ENCODE peak calls at places on chromosomes 4 and X, in ten cellular contexts. One of them, this sample, is unnamed. For H3K27me3, the result is how much of the 10 kb centered on the place peaks cover.

GRCh38 chr4:140234697-140235060 is 80.7 kb upstream of the MAML3 start:
- DNase-seq in heart left ventricle: no peak
- DNase-seq in psoas muscle: no peak
- DNase-seq in heart right ventricle: no peak
- DNase-seq in CD4-positive, CD25-positive, alpha-beta regulatory T cell: no peak
- DNase-seq in spleen: no peak
- DNase-seq in CD8-positive, alpha-beta memory T cell: no peak
- DNase-seq in left lung: no peak
- DNase-seq in suprapubic skin: no peak
- DNase-seq in MM.1S: no peak
- DNase-seq in this sample: no peak

GRCh38 chr4:53614616-53615015 is 23.3 kb upstream of the LNX1 start:
- DNase-seq in heart left ventricle: no peak
- DNase-seq in psoas muscle: no peak
- DNase-seq in heart right ventricle: no peak
- DNase-seq in CD4-positive, CD25-positive, alpha-beta regulatory T cell: no peak
- DNase-seq in spleen: no peak
- DNase-seq in CD8-positive, alpha-beta memory T cell: no peak
- DNase-seq in left lung: no peak
- DNase-seq in suprapubic skin: no peak
- DNase-seq in MM.1S: no peak
- DNase-seq in this sample: no peak

GRCh38 chrX:100512471-100512870 is 72.3 kb upstream of the TNMD start:
- DNase-seq in heart left ventricle: no peak
- DNase-seq in psoas muscle: no peak
- DNase-seq in heart right ventricle: no peak
- DNase-seq in CD4-positive, CD25-positive, alpha-beta regulatory T cell: peak
- DNase-seq in spleen: no peak
- DNase-seq in CD8-positive, alpha-beta memory T cell: no peak
- DNase-seq in left lung: no peak
- DNase-seq in suprapubic skin: no peak
- DNase-seq in MM.1S: no peak
- DNase-seq in this sample: peak

GRCh38 chr4:74499986-74500781 is 55.2 kb downstream of the AREG start:
- DNase-seq in heart left ventricle: no peak
- DNase-seq in psoas muscle: no peak
- DNase-seq in heart right ventricle: no peak
- DNase-seq in CD4-positive, CD25-positive, alpha-beta regulatory T cell: no peak
- DNase-seq in spleen: no peak
- DNase-seq in CD8-positive, alpha-beta memory T cell: no peak
- DNase-seq in left lung: no peak
- DNase-seq in suprapubic skin: no peak
- DNase-seq in MM.1S: no peak
- DNase-seq in this sample: no peak

GRCh38 chrX:18643243-18643642 is 28.7 kb downstream of the RS1 start:
- DNase-seq in heart left ventricle: no peak
- DNase-seq in psoas muscle: no peak
- DNase-seq in heart right ventricle: no peak
- DNase-seq in CD4-positive, CD25-positive, alpha-beta regulatory T cell: no peak
- DNase-seq in spleen: no peak
- DNase-seq in CD8-positive, alpha-beta memory T cell: no peak
- DNase-seq in left lung: no peak
- DNase-seq in suprapubic skin: no peak
- DNase-seq in MM.1S: no peak
- DNase-seq in this sample: no peak

GRCh38 chr4:6474053-6474568 is 1.7 kb upstream of the PPP2R2C start:
- DNase-seq in heart left ventricle: no peak
- DNase-seq in psoas muscle: no peak
- DNase-seq in heart right ventricle: no peak
- DNase-seq in CD4-positive, CD25-positive, alpha-beta regulatory T cell: no peak
- DNase-seq in spleen: peak
- DNase-seq in CD8-positive, alpha-beta memory T cell: no peak
- DNase-seq in left lung: no peak
- DNase-seq in suprapubic skin: peak
- DNase-seq in MM.1S: no peak
- DNase-seq in this sample: peak

GRCh38 chr4:16607241-16607640 is 291.2 kb downstream of the LDB2 start:
- DNase-seq in heart left ventricle: no peak
- DNase-seq in psoas muscle: no peak
- DNase-seq in heart right ventricle: no peak
- DNase-seq in CD4-positive, CD25-positive, alpha-beta regulatory T cell: no peak
- DNase-seq in spleen: no peak
- DNase-seq in CD8-positive, alpha-beta memory T cell: no peak
- DNase-seq in left lung: no peak
- DNase-seq in suprapubic skin: no peak
- DNase-seq in MM.1S: no peak
- DNase-seq in this sample: peak

GRCh38 chr4:86249074-86249473 is 110.8 kb downstream of the MAPK10 start:
- DNase-seq in heart left ventricle: no peak
- DNase-seq in psoas muscle: no peak
- DNase-seq in heart right ventricle: no peak
- DNase-seq in CD4-positive, CD25-positive, alpha-beta regulatory T cell: no peak
- DNase-seq in spleen: no peak
- DNase-seq in CD8-positive, alpha-beta memory T cell: no peak
- DNase-seq in left lung: no peak
- DNase-seq in suprapubic skin: no peak
- DNase-seq in MM.1S: no peak
- DNase-seq in this sample: no peak

GRCh38 chrX:148422531-148422930 is 77.9 kb upstream of the AFF2 start:
- DNase-seq in heart left ventricle: no peak
- DNase-seq in psoas muscle: no peak
- DNase-seq in heart right ventricle: no peak
- DNase-seq in CD4-positive, CD25-positive, alpha-beta regulatory T cell: no peak
- DNase-seq in spleen: no peak
- DNase-seq in CD8-positive, alpha-beta memory T cell: no peak
- DNase-seq in left lung: no peak
- DNase-seq in suprapubic skin: no peak
- DNase-seq in MM.1S: no peak
- DNase-seq in this sample: no peak

GRCh38 chrX:63918611-63919010 is 133.6 kb upstream of the ARHGEF9 start:
- DNase-seq in heart left ventricle: peak
- DNase-seq in psoas muscle: no peak
- DNase-seq in heart right ventricle: no peak
- DNase-seq in CD4-positive, CD25-positive, alpha-beta regulatory T cell: no peak
- DNase-seq in spleen: no peak
- DNase-seq in CD8-positive, alpha-beta memory T cell: no peak
- DNase-seq in left lung: no peak
- DNase-seq in suprapubic skin: no peak
- DNase-seq in MM.1S: no peak
- DNase-seq in this sample: no peak

GRCh38 chrX:70481871-70482270 is 37.2 kb downstream of the DLG3 start:
- DNase-seq in heart left ventricle: no peak
- DNase-seq in psoas muscle: no peak
- DNase-seq in heart right ventricle: no peak
- DNase-seq in CD4-positive, CD25-positive, alpha-beta regulatory T cell: no peak
- DNase-seq in spleen: no peak
- DNase-seq in CD8-positive, alpha-beta memory T cell: no peak
- DNase-seq in left lung: no peak
- DNase-seq in suprapubic skin: no peak
- DNase-seq in MM.1S: no peak
- DNase-seq in this sample: no peak

GRCh38 chr4:76823516-76823915 is 74.4 kb downstream of the SOWAHB start:
- DNase-seq in heart left ventricle: no peak
- DNase-seq in psoas muscle: no peak
- DNase-seq in heart right ventricle: no peak
- DNase-seq in CD4-positive, CD25-positive, alpha-beta regulatory T cell: no peak
- DNase-seq in spleen: no peak
- DNase-seq in CD8-positive, alpha-beta memory T cell: no peak
- DNase-seq in left lung: no peak
- DNase-seq in suprapubic skin: no peak
- DNase-seq in MM.1S: no peak
- DNase-seq in this sample: no peak

GRCh38 chrX:125439194-125439849 is 119.7 kb downstream of the TEX13C start:
- DNase-seq in heart left ventricle: no peak
- DNase-seq in psoas muscle: no peak
- DNase-seq in heart right ventricle: no peak
- DNase-seq in CD4-positive, CD25-positive, alpha-beta regulatory T cell: no peak
- DNase-seq in spleen: no peak
- DNase-seq in CD8-positive, alpha-beta memory T cell: no peak
- DNase-seq in left lung: no peak
- DNase-seq in suprapubic skin: no peak
- DNase-seq in MM.1S: no peak
- DNase-seq in this sample: no peak

GRCh38 chr4:185346975-185347601 is 48.6 kb downstream of the LRP2BP start:
- DNase-seq in heart left ventricle: no peak
- DNase-seq in psoas muscle: no peak
- DNase-seq in heart right ventricle: no peak
- DNase-seq in CD4-positive, CD25-positive, alpha-beta regulatory T cell: no peak
- DNase-seq in spleen: no peak
- DNase-seq in CD8-positive, alpha-beta memory T cell: no peak
- DNase-seq in left lung: no peak
- DNase-seq in suprapubic skin: no peak
- DNase-seq in MM.1S: no peak
- DNase-seq in this sample: no peak

GRCh38 chr4:102438873-102439614 is 62.1 kb upstream of the NFKB1 start:
- DNase-seq in heart left ventricle: no peak
- DNase-seq in psoas muscle: no peak
- DNase-seq in heart right ventricle: no peak
- DNase-seq in CD4-positive, CD25-positive, alpha-beta regulatory T cell: no peak
- DNase-seq in spleen: no peak
- DNase-seq in CD8-positive, alpha-beta memory T cell: no peak
- DNase-seq in left lung: no peak
- DNase-seq in suprapubic skin: no peak
- DNase-seq in MM.1S: no peak
- DNase-seq in this sample: no peak

GRCh38 chr4:173707658-173708415 is 177.8 kb upstream of the HAND2 start:
- DNase-seq in heart left ventricle: no peak
- DNase-seq in psoas muscle: no peak
- DNase-seq in heart right ventricle: no peak
- DNase-seq in CD4-positive, CD25-positive, alpha-beta regulatory T cell: no peak
- DNase-seq in spleen: no peak
- DNase-seq in CD8-positive, alpha-beta memory T cell: no peak
- DNase-seq in left lung: no peak
- DNase-seq in suprapubic skin: no peak
- DNase-seq in MM.1S: no peak
- DNase-seq in this sample: no peak

GRCh38 chr4:7294176-7294756 is 101.9 kb downstream of the SORCS2 start:
- DNase-seq in heart left ventricle: no peak
- DNase-seq in psoas muscle: no peak
- DNase-seq in heart right ventricle: no peak
- DNase-seq in CD4-positive, CD25-positive, alpha-beta regulatory T cell: no peak
- DNase-seq in spleen: no peak
- DNase-seq in CD8-positive, alpha-beta memory T cell: no peak
- DNase-seq in left lung: peak
- DNase-seq in suprapubic skin: no peak
- DNase-seq in MM.1S: no peak
- DNase-seq in this sample: no peak

DNA sequence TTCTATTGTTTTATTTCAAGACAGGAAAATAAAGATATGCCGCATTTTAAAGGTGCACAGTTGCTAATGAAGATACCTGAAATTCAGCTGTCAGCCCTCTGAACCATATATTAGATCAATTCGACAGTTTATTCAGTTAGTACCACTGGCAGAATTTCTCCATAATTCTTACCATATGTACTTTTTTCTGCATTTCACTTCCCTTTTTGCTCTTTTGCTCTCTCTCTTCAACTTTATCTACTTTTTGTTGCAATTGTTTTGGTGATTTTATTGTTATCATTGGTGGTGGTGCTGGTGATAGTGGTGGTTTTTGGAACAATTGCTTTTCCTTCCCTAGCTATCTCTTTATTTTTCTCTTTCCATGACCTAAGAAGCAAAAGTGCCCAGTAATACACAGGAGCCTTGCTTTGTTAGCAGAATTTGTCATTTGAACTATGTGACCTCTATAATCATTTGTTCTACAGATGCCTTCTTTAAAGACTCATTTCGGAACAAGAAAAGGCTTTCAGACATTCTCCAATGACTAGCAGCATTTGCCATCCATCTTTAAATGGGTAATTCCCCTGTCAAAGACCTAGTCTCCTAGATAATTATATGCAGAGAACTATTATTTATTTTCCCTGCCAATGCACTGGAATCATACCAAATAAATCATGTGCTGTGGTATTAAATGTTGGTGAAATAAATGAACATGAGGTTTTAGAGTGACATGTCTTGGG is 154.6 kb downstream of the GASK1B start:
- DNase-seq in heart left ventricle: no peak
- DNase-seq in psoas muscle: no peak
- DNase-seq in heart right ventricle: no peak
- DNase-seq in CD4-positive, CD25-positive, alpha-beta regulatory T cell: no peak
- DNase-seq in spleen: no peak
- DNase-seq in CD8-positive, alpha-beta memory T cell: no peak
- DNase-seq in left lung: no peak
- DNase-seq in suprapubic skin: no peak
- DNase-seq in MM.1S: no peak
- DNase-seq in this sample: no peak
- H3K4me3 ChIP-seq in heart left ventricle: no peak
- H3K4me3 ChIP-seq in psoas muscle: no peak
- H3K4me3 ChIP-seq in heart right ventricle: no peak
- H3K4me3 ChIP-seq in CD4-positive, CD25-positive, alpha-beta regulatory T cell: no peak
- H3K4me3 ChIP-seq in spleen: no peak
- H3K4me3 ChIP-seq in CD8-positive, alpha-beta memory T cell: no peak
- H3K4me3 ChIP-seq in left lung: no peak
- H3K4me3 ChIP-seq in suprapubic skin: no peak
- H3K4me3 ChIP-seq in MM.1S: no peak
- H3K4me3 ChIP-seq in this sample: no peak

DNA sequence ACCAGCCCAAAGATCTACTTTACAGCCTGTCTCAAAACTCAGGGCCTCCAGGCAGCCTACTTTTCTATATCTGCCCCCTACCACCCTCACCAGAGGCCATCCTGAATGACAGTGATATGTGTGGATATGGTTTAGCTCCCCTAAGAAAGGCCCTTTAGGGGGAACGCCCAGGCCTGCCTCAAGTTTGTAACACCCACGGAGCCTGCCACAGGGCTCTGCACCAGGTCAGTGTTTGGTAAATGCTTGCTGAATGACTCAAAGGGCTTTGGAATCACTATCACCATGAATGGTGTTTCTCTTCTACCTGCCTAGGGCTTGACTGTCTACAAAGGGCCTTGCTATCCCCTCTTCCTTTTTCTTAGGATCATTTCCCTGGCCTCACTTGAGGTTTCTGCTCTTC is 11.3 kb upstream of the LONRF3 start:
- DNase-seq in heart left ventricle: no peak
- DNase-seq in psoas muscle: no peak
- DNase-seq in heart right ventricle: no peak
- DNase-seq in CD4-positive, CD25-positive, alpha-beta regulatory T cell: no peak
- DNase-seq in spleen: no peak
- DNase-seq in CD8-positive, alpha-beta memory T cell: no peak
- DNase-seq in left lung: no peak
- DNase-seq in suprapubic skin: no peak
- DNase-seq in MM.1S: no peak
- DNase-seq in this sample: no peak
- H3K27me3 ChIP-seq in heart left ventricle: under half
- H3K27me3 ChIP-seq in psoas muscle: under half
- H3K27me3 ChIP-seq in heart right ventricle: under half
- H3K27me3 ChIP-seq in CD4-positive, CD25-positive, alpha-beta regulatory T cell: under half
- H3K27me3 ChIP-seq in spleen: under half
- H3K27me3 ChIP-seq in CD8-positive, alpha-beta memory T cell: under half
- H3K27me3 ChIP-seq in left lung: under half
- H3K27me3 ChIP-seq in suprapubic skin: under half
- H3K27me3 ChIP-seq in MM.1S: under half
- H3K27me3 ChIP-seq in this sample: under half

GRCh38 chr4:41189669-41190068 is 24.7 kb downstream of the APBB2 start:
- DNase-seq in heart left ventricle: no peak
- DNase-seq in psoas muscle: no peak
- DNase-seq in heart right ventricle: no peak
- DNase-seq in CD4-positive, CD25-positive, alpha-beta regulatory T cell: no peak
- DNase-seq in spleen: no peak
- DNase-seq in CD8-positive, alpha-beta memory T cell: no peak
- DNase-seq in left lung: no peak
- DNase-seq in suprapubic skin: no peak
- DNase-seq in MM.1S: no peak
- DNase-seq in this sample: no peak
- H3K4me3 ChIP-seq in heart left ventricle: no peak
- H3K4me3 ChIP-seq in psoas muscle: no peak
- H3K4me3 ChIP-seq in heart right ventricle: no peak
- H3K4me3 ChIP-seq in CD4-positive, CD25-positive, alpha-beta regulatory T cell: no peak
- H3K4me3 ChIP-seq in spleen: no peak
- H3K4me3 ChIP-seq in CD8-positive, alpha-beta memory T cell: no peak
- H3K4me3 ChIP-seq in left lung: no peak
- H3K4me3 ChIP-seq in suprapubic skin: no peak
- H3K4me3 ChIP-seq in MM.1S: no peak
- H3K4me3 ChIP-seq in this sample: no peak

GRCh38 chr4:91207535-91207934 is 1080.3 kb downstream of the CCSER1 start:
- DNase-seq in heart left ventricle: no peak
- DNase-seq in psoas muscle: no peak
- DNase-seq in heart right ventricle: no peak
- DNase-seq in CD4-positive, CD25-positive, alpha-beta regulatory T cell: no peak
- DNase-seq in spleen: no peak
- DNase-seq in CD8-positive, alpha-beta memory T cell: no peak
- DNase-seq in left lung: no peak
- DNase-seq in suprapubic skin: no peak
- DNase-seq in MM.1S: no peak
- DNase-seq in this sample: no peak
- H3K27me3 ChIP-seq in heart left ventricle: under half
- H3K27me3 ChIP-seq in psoas muscle: under half
- H3K27me3 ChIP-seq in heart right ventricle: under half
- H3K27me3 ChIP-seq in CD4-positive, CD25-positive, alpha-beta regulatory T cell: under half
- H3K27me3 ChIP-seq in spleen: under half
- H3K27me3 ChIP-seq in CD8-positive, alpha-beta memory T cell: under half
- H3K27me3 ChIP-seq in left lung: under half
- H3K27me3 ChIP-seq in suprapubic skin: under half
- H3K27me3 ChIP-seq in MM.1S: under half
- H3K27me3 ChIP-seq in this sample: under half

This sample was measured in H7.